ENCODE peak calls at places on chromosomes 6 and 20, in six cellular contexts. O is germinal center, P is fibroblast of pulmonary artery, Z is bronchial epithelial cell, C is NCI-H187 treated with DMSO at 0.1 percent for 48 hours, R is nucleus accumbens. Q is an unnamed sample.

GRCh38 chr6:17501982-17502704 is 98.0 kb upstream of the FAM8A1 start:
- DNase-seq in P (no peak), O (no peak), C (no peak), R (no peak), Z (no peak), Q (no peak)

GRCh38 chr6:144423167-144423566 is 138.0 kb downstream of the UTRN start:
- DNase-seq in R (no peak), Z (no peak), O (no peak), C (no peak), P (no peak), Q (no peak)

GRCh38 chr20:59441860-59442810 is 141.7 kb downstream of the EDN3 start:
- DNase-seq in C (no peak), Z (no peak), R (no peak), O (no peak), P (no peak), Q (no peak)

GRCh38 chr20:22333885-22334545 is 250.4 kb downstream of the FOXA2 start:
- DNase-seq in C (peak; percentile 13), R (peak; percentile 49), Z (peak; percentile 66), O (peak; percentile 67), P (peak; percentile 73), Q (peak; percentile 72)

GRCh38 chr20:30811896-30812671 is 445.4 kb upstream of the DEFB115 start:
- DNase-seq in O (peak; percentile 14), R (no peak), P (peak; percentile 49), Z (peak; percentile 19), C (no peak), Q (peak; percentile 36)

GRCh38 chr6:56594699-56595098 is 48.0 kb downstream of the DST start:
- DNase-seq in P (no peak), R (no peak), Z (no peak), C (no peak), O (no peak), Q (peak; percentile 17)

GRCh38 chr20:62940875-62941274 is 2.9 kb downstream of the GID8 start:
- DNase-seq in R (no peak), C (no peak), O (no peak), Z (no peak), P (no peak), Q (no peak)

GRCh38 chr6:34030831-34031566 is 114.9 kb downstream of the GRM4 start:
- DNase-seq in P (no peak), O (no peak), R (no peak), Z (no peak), C (no peak), Q (no peak)

GRCh38 chr6:113405326-113406050 is 451.7 kb upstream of the MARCKS start:
- DNase-seq in P (no peak), O (no peak), Z (no peak), R (no peak), C (no peak), Q (no peak)

GRCh38 chr20:4714818-4715217 is 6.9 kb upstream of the PRND start:
- DNase-seq in P (no peak), C (no peak), O (no peak), Z (peak; percentile 66), R (no peak), Q (no peak)

GRCh38 chr20:54140486-54140885 is 33.3 kb downstream of the CYP24A1 start:
- DNase-seq in P (no peak), C (no peak), O (no peak), Z (no peak), R (no peak), Q (no peak)

GRCh38 chr6:112282217-112282616 is 27.9 kb upstream of the LAMA4 start:
- DNase-seq in P (peak; percentile 82), Z (peak; percentile 64), C (no peak), O (no peak), R (peak; percentile 74), Q (no peak)

GRCh38 chr6:164436976-164437375 is 872.4 kb downstream of the C6orf118 start:
- DNase-seq in P (no peak), Z (no peak), C (no peak), O (no peak), R (no peak), Q (no peak)

GRCh38 chr6:109073344-109074235 is 21.1 kb downstream of the SESN1 start:
- DNase-seq in Z (peak; percentile 59), P (peak; percentile 88), O (peak; percentile 44), R (peak; percentile 37), C (peak; percentile 3), Q (peak; percentile 91)

GRCh38 chr20:56187791-56188190 is 60.7 kb upstream of the MC3R start:
- DNase-seq in C (no peak), R (no peak), O (no peak), Z (no peak), P (no peak), Q (no peak)

GRCh38 chr6:40436685-40437604 is 150.2 kb downstream of the LRFN2 start:
- DNase-seq in P (no peak), C (no peak), Z (peak; percentile 80), O (no peak), R (no peak), Q (no peak)

GRCh38 chr20:1804129-1804503 is 91.1 kb upstream of the SIRPA start:
- DNase-seq in R (no peak), P (no peak), C (no peak), O (no peak), Z (no peak), Q (no peak)

GRCh38 chr6:169967687-169968086 is 216.3 kb downstream of the ERMARD start:
- DNase-seq in R (no peak), Z (no peak), O (no peak), P (no peak), C (no peak), Q (no peak)

GRCh38 chr6:157134402-157135074 is 188.8 kb downstream of the TMEM242 start:
- DNase-seq in P (peak; percentile 67), C (no peak), R (no peak), O (no peak), Z (no peak), Q (no peak)

GRCh38 chr6:49333345-49334120 is 129.5 kb downstream of the MMUT start:
- DNase-seq in O (no peak), C (no peak), Z (peak; percentile 92), R (no peak), P (no peak), Q (no peak)

GRCh38 chr6:154921482-154921881 is 73.6 kb upstream of the TIAM2 start:
- DNase-seq in O (peak; percentile 41), P (no peak), C (no peak), R (no peak), Z (peak; percentile 15), Q (peak; percentile 10)

GRCh38 chr6:18302561-18303439 is 38.5 kb upstream of the DEK start:
- DNase-seq in O (no peak), P (peak; percentile 19), R (no peak), Z (no peak), C (no peak), Q (peak; percentile 28)

GRCh38 chr6:152948150-152948768 is 34.6 kb downstream of the FBXO5 start:
- DNase-seq in C (no peak), P (peak; percentile 69), O (peak; percentile 18), R (no peak), Z (peak; percentile 47), Q (peak; percentile 68)

GRCh38 chr6:161694995-161695394 is 421.1 kb upstream of the AGPAT4 start:
- DNase-seq in O (no peak), Z (no peak), R (no peak), C (no peak), P (peak; percentile 39), Q (peak; percentile 34)

GRCh38 chr6:6405997-6406699 is 85.7 kb upstream of the F13A1 start:
- DNase-seq in R (no peak), C (no peak), P (no peak), Z (no peak), O (no peak), Q (no peak)

GRCh38 chr20:25076731-25077609 is 5.0 kb downstream of the VSX1 start:
- DNase-seq in Z (peak; percentile 65), R (peak; percentile 24), O (no peak), P (peak; percentile 48), C (no peak), Q (peak; percentile 66)

GRCh38 chr6:108942556-108943492 is 94.6 kb downstream of the ARMC2 start:
- DNase-seq in Z (no peak), C (no peak), O (no peak), R (no peak), P (no peak), Q (no peak)

GRCh38 chr20:54429364-54429763 is 46.0 kb upstream of the DOK5 start:
- DNase-seq in Z (no peak), P (no peak), O (no peak), C (no peak), R (no peak), Q (no peak)

GRCh38 chr6:139590206-139590605 is 215.8 kb upstream of the CITED2 start:
- DNase-seq in C (no peak), R (no peak), Z (no peak), O (no peak), P (no peak), Q (no peak)

GRCh38 chr6:154605207-154605877 is 94.9 kb upstream of the CNKSR3 start:
- DNase-seq in P (no peak), R (no peak), O (no peak), C (no peak), Z (no peak), Q (no peak)

GRCh38 chr6:116476021-116476678 is 15.0 kb downstream of the CALHM6 start:
- DNase-seq in O (peak; percentile 68), P (peak; percentile 55), C (no peak), Z (no peak), R (no peak), Q (peak; percentile 64)

Q was measured in NAMALWA.